ENCODE peak calls at places on chromosomes 7 and 10, in five cellular contexts. One of them, this sample, is unnamed. For H3K9me3 and H3K27me3, the result is how much of the 10 kb centered on the place peaks cover.

GRCh38 chr10:10533417-10533816 is 484.3 kb upstream of the CELF2 start:
- DNase-seq in uterus: no peak
- DNase-seq in sigmoid colon: no peak
- DNase-seq in neural progenitor cell: no peak
- DNase-seq in cardiac muscle cell: no peak
- DNase-seq in this sample: no peak

GRCh38 chr10:119316002-119316358 is 108.6 kb downstream of the GRK5 start:
- DNase-seq in uterus: no peak
- DNase-seq in sigmoid colon: no peak
- DNase-seq in neural progenitor cell: no peak
- DNase-seq in cardiac muscle cell: no peak
- DNase-seq in this sample: no peak

GRCh38 chr7:123635551-123636359 is 19.9 kb upstream of the LMOD2 start:
- DNase-seq in uterus: no peak
- DNase-seq in sigmoid colon: no peak
- DNase-seq in neural progenitor cell: peak
- DNase-seq in cardiac muscle cell: peak
- DNase-seq in this sample: no peak

GRCh38 chr7:41886257-41886905 is 183.5 kb upstream of the INHBA start:
- DNase-seq in uterus: peak
- DNase-seq in sigmoid colon: peak
- DNase-seq in neural progenitor cell: no peak
- DNase-seq in cardiac muscle cell: no peak
- DNase-seq in this sample: peak

GRCh38 chr7:5455175-5455574 is 31.5 kb upstream of the TNRC18 start:
- DNase-seq in uterus: no peak
- DNase-seq in sigmoid colon: no peak
- DNase-seq in neural progenitor cell: no peak
- DNase-seq in cardiac muscle cell: no peak
- DNase-seq in this sample: no peak

GRCh38 chr7:134435161-134435920 is 23.6 kb downstream of the AKR1B1 start:
- DNase-seq in uterus: no peak
- DNase-seq in sigmoid colon: no peak
- DNase-seq in neural progenitor cell: no peak
- DNase-seq in cardiac muscle cell: no peak
- DNase-seq in this sample: no peak

GRCh38 chr10:122112625-122113160 is 123.7 kb downstream of the TACC2 start:
- DNase-seq in uterus: peak
- DNase-seq in sigmoid colon: peak
- DNase-seq in neural progenitor cell: peak
- DNase-seq in cardiac muscle cell: peak
- DNase-seq in this sample: peak

GRCh38 chr7:37342665-37343471 is 105.8 kb downstream of the ELMO1 start:
- DNase-seq in uterus: no peak
- DNase-seq in sigmoid colon: no peak
- DNase-seq in neural progenitor cell: no peak
- DNase-seq in cardiac muscle cell: no peak
- DNase-seq in this sample: no peak

GRCh38 chr7:132500727-132501410 is 75.4 kb downstream of the PLXNA4 start:
- DNase-seq in uterus: peak
- DNase-seq in sigmoid colon: peak
- DNase-seq in neural progenitor cell: peak
- DNase-seq in cardiac muscle cell: peak
- DNase-seq in this sample: no peak

GRCh38 chr10:92830478-92831389 is 17.6 kb upstream of the EXOC6 start:
- DNase-seq in uterus: no peak
- DNase-seq in sigmoid colon: no peak
- DNase-seq in neural progenitor cell: no peak
- DNase-seq in cardiac muscle cell: no peak
- DNase-seq in this sample: no peak

GRCh38 chr10:102043456-102043855 is 12.5 kb downstream of the ARMH3 start:
- DNase-seq in uterus: no peak
- DNase-seq in sigmoid colon: no peak
- DNase-seq in neural progenitor cell: no peak
- DNase-seq in cardiac muscle cell: no peak
- DNase-seq in this sample: no peak

GRCh38 chr10:93062499-93063216 is 2.1 kb downstream of the CYP26C1 start:
- DNase-seq in uterus: no peak
- DNase-seq in sigmoid colon: no peak
- DNase-seq in neural progenitor cell: peak
- DNase-seq in cardiac muscle cell: peak
- DNase-seq in this sample: no peak

GRCh38 chr10:117363027-117363426 is 12.2 kb downstream of the PDZD8 start:
- DNase-seq in uterus: no peak
- DNase-seq in sigmoid colon: no peak
- DNase-seq in neural progenitor cell: no peak
- DNase-seq in cardiac muscle cell: no peak
- DNase-seq in this sample: peak

GRCh38 chr7:128442346-128442745 is 13.3 kb upstream of the HILPDA start:
- DNase-seq in uterus: no peak
- DNase-seq in sigmoid colon: no peak
- DNase-seq in neural progenitor cell: no peak
- DNase-seq in cardiac muscle cell: no peak
- DNase-seq in this sample: no peak

GRCh38 chr10:77131214-77131613 is 506.4 kb downstream of the KCNMA1 start:
- DNase-seq in uterus: no peak
- DNase-seq in sigmoid colon: no peak
- DNase-seq in neural progenitor cell: no peak
- DNase-seq in cardiac muscle cell: no peak
- DNase-seq in this sample: no peak

GRCh38 chr10:79239930-79240713 is 107.1 kb upstream of the PPIF start:
- DNase-seq in uterus: no peak
- DNase-seq in sigmoid colon: no peak
- DNase-seq in neural progenitor cell: peak
- DNase-seq in cardiac muscle cell: peak
- DNase-seq in this sample: peak

GRCh38 chr7:26624431-26624830 is 240.0 kb downstream of the SKAP2 start:
- DNase-seq in uterus: no peak
- DNase-seq in sigmoid colon: no peak
- DNase-seq in neural progenitor cell: no peak
- DNase-seq in cardiac muscle cell: no peak
- DNase-seq in this sample: no peak

GRCh38 chr10:70620020-70620289 is 17.4 kb upstream of the PRF1 start:
- DNase-seq in uterus: no peak
- DNase-seq in sigmoid colon: no peak
- DNase-seq in neural progenitor cell: no peak
- DNase-seq in cardiac muscle cell: no peak
- DNase-seq in this sample: no peak

GRCh38 chr10:13634207-13634606 is 47.4 kb downstream of the PRPF18 start:
- DNase-seq in uterus: no peak
- DNase-seq in sigmoid colon: no peak
- DNase-seq in neural progenitor cell: no peak
- DNase-seq in cardiac muscle cell: no peak
- DNase-seq in this sample: no peak

GRCh38 chr7:124655990-124656389 is 109.6 kb downstream of the GPR37 start:
- DNase-seq in uterus: no peak
- DNase-seq in sigmoid colon: no peak
- DNase-seq in neural progenitor cell: no peak
- DNase-seq in cardiac muscle cell: no peak
- DNase-seq in this sample: no peak

GRCh38 chr7:11923376-11923922 is 91.5 kb upstream of the THSD7A start:
- DNase-seq in uterus: no peak
- DNase-seq in sigmoid colon: no peak
- DNase-seq in neural progenitor cell: no peak
- DNase-seq in cardiac muscle cell: no peak
- DNase-seq in this sample: no peak

GRCh38 chr7:157404845-157405481 is 68.2 kb downstream of the DNAJB6 start:
- DNase-seq in uterus: peak
- DNase-seq in sigmoid colon: peak
- DNase-seq in neural progenitor cell: no peak
- DNase-seq in cardiac muscle cell: no peak
- DNase-seq in this sample: no peak

GRCh38 chr7:87600130-87601124 is at the start of gene ABCB1:
- DNase-seq in uterus: peak
- DNase-seq in sigmoid colon: peak
- DNase-seq in neural progenitor cell: peak
- DNase-seq in cardiac muscle cell: peak
- DNase-seq in this sample: peak

GRCh38 chr7:116598846-116599245 is 73.2 kb upstream of the MET start:
- DNase-seq in uterus: no peak
- DNase-seq in sigmoid colon: no peak
- DNase-seq in neural progenitor cell: no peak
- DNase-seq in cardiac muscle cell: no peak
- DNase-seq in this sample: no peak

GRCh38 chr7:63092951-63093350 is 905.7 kb upstream of the ZNF722 start:
- DNase-seq in uterus: no peak
- DNase-seq in sigmoid colon: no peak
- DNase-seq in neural progenitor cell: no peak
- DNase-seq in cardiac muscle cell: no peak
- DNase-seq in this sample: no peak

GRCh38 chr7:63087575-63088190 is 911.0 kb upstream of the ZNF722 start:
- DNase-seq in uterus: no peak
- DNase-seq in sigmoid colon: no peak
- DNase-seq in neural progenitor cell: no peak
- DNase-seq in cardiac muscle cell: no peak
- DNase-seq in this sample: no peak

GRCh38 chr7:63096141-63096540 is 902.5 kb upstream of the ZNF722 start:
- DNase-seq in uterus: no peak
- DNase-seq in sigmoid colon: no peak
- DNase-seq in neural progenitor cell: no peak
- DNase-seq in cardiac muscle cell: no peak
- DNase-seq in this sample: no peak

DNA sequence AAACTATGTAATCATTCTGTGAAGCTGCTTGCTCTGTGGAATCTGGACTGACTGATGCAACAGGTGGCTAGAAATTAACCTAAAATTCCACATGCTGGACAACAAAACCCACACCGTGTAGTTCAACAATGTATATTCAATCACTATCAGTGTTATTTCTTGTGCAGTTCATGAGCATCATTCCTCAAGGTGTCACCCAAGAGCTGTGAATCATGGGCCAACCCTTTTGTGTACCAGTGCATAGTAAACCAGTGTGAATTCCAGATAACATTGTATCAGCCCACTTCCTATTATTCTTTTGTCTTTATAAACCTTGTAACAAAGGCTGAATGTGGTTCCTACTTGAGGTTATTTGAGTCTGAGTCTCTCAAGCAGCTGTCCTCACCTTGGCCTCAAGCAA is 905.2 kb upstream of the ZNF722 start:
- DNase-seq in uterus: no peak
- DNase-seq in sigmoid colon: no peak
- DNase-seq in neural progenitor cell: no peak
- DNase-seq in cardiac muscle cell: no peak
- DNase-seq in this sample: no peak
- H3K9me3 ChIP-seq in uterus: under half
- H3K9me3 ChIP-seq in sigmoid colon: under half
- H3K9me3 ChIP-seq in neural progenitor cell: half or more
- H3K9me3 ChIP-seq in cardiac muscle cell: under half
- H3K9me3 ChIP-seq in this sample: under half

GRCh38 chr7:100668069-100668449 is 5.5 kb upstream of the GNB2 start:
- DNase-seq in uterus: no peak
- DNase-seq in sigmoid colon: no peak
- DNase-seq in neural progenitor cell: no peak
- DNase-seq in cardiac muscle cell: no peak
- DNase-seq in this sample: no peak
- H3K27me3 ChIP-seq in uterus: under half
- H3K27me3 ChIP-seq in sigmoid colon: under half
- H3K27me3 ChIP-seq in neural progenitor cell: under half
- H3K27me3 ChIP-seq in cardiac muscle cell: under half
- H3K27me3 ChIP-seq in this sample: under half

GRCh38 chr10:114342976-114343375 is 61.3 kb downstream of the AFAP1L2 start:
- DNase-seq in uterus: no peak
- DNase-seq in sigmoid colon: no peak
- DNase-seq in neural progenitor cell: no peak
- DNase-seq in cardiac muscle cell: no peak
- DNase-seq in this sample: no peak
- H3K9me3 ChIP-seq in uterus: under half
- H3K9me3 ChIP-seq in sigmoid colon: under half
- H3K9me3 ChIP-seq in neural progenitor cell: under half
- H3K9me3 ChIP-seq in cardiac muscle cell: under half
- H3K9me3 ChIP-seq in this sample: under half

GRCh38 chr10:99450156-99450555 is 19.7 kb upstream of the GOT1 start:
- DNase-seq in uterus: no peak
- DNase-seq in sigmoid colon: no peak
- DNase-seq in neural progenitor cell: no peak
- DNase-seq in cardiac muscle cell: no peak
- DNase-seq in this sample: no peak
- H3K27me3 ChIP-seq in uterus: under half
- H3K27me3 ChIP-seq in sigmoid colon: under half
- H3K27me3 ChIP-seq in neural progenitor cell: under half
- H3K27me3 ChIP-seq in cardiac muscle cell: under half
- H3K27me3 ChIP-seq in this sample: under half

This sample was measured in SJSA1.